ENCODE peak calls at places on chromosomes 7 and 10, in four cellular contexts. H, K, F and V are unnamed samples.
A peak's percentile ranks its signal among the peaks of the same experiment; 100 is the strongest.

GRCh38 chr7:20304366-20304765 is 26.3 kb upstream of the ITGB8 start:
- DNase-seq in H (no peak), K (no peak), F (no peak), V (no peak)

GRCh38 chr10:58666024-58666423 is 153.4 kb downstream of the BICC1 start:
- DNase-seq in H (no peak), K (no peak), F (no peak), V (no peak)

GRCh38 chr7:44769381-44770209 is 20.9 kb downstream of the ZMIZ2 start:
- DNase-seq in H (peak; percentile 66), K (no peak), F (no peak), V (no peak)

GRCh38 chr7:55271069-55271468 is 94.1 kb upstream of the LANCL2 start:
- DNase-seq in H (peak; percentile 25), K (no peak), F (no peak), V (no peak)

GRCh38 chr7:23334482-23335056 is 35.4 kb downstream of the MALSU1 start:
- DNase-seq in H (peak; percentile 94), K (no peak), F (peak; percentile 99), V (no peak)

GRCh38 chr7:1924185-1924817 is 254.2 kb downstream of the ELFN1 start:
- DNase-seq in H (peak; percentile 67), K (no peak), F (no peak), V (no peak)

GRCh38 chr10:17134737-17135260 is 5.2 kb upstream of the CUBN start:
- DNase-seq in H (no peak), K (no peak), F (no peak), V (no peak)

GRCh38 chr7:112723416-112723815 is 66.8 kb downstream of the TMEM168 start:
- DNase-seq in H (no peak), K (no peak), F (no peak), V (no peak)

GRCh38 chr7:127367679-127368078 is 24.8 kb downstream of the ZNF800 start:
- DNase-seq in H (no peak), K (no peak), F (no peak), V (no peak)

GRCh38 chr7:130356121-130356759 is 11.6 kb downstream of the CPA5 start:
- DNase-seq in H (peak; percentile 98), K (no peak), F (peak; percentile 84), V (peak; percentile 60)

GRCh38 chr10:80511984-80512634 is 25.6 kb upstream of the SH2D4B start:
- DNase-seq in H (no peak), K (peak; percentile 43), F (no peak), V (no peak)

GRCh38 chr10:123523833-123524232 is 142.3 kb upstream of the GPR26 start:
- DNase-seq in H (no peak), K (no peak), F (no peak), V (no peak)

DNA sequence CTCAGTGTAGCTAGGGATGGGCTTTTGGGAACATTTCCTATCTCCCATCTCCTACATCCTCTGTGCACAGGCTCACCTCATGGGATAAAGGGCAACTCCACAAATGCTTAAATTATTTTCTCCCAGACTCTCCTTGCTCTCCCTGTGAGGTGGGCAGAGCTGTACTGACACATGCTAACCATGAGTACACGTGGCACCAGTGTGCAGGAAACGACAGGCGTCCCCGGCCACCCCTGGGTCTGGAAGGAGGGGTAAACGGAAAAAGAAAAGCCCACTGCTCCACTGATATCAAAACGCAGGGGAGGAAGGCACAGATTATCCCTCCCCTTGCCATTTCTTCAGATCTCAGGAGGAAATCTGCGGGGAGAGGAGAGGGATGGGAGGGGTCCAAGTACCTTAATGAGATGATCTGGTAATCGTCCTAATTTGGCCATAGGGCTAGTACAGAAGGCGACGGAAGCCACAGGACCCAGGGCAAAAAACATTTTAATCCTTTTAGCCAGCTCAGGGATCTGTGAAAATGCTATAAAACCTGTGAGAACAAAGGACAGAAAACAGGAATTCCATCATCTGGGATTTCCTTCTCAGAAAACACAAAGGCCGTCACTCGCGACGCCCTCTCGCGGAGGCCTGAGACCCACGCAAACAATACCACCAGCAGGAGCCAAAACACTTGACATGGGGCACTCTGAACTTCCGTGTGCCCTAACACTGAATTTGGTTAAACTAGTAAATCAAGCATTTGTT is 17.8 kb upstream of the CH25H start:
- DNase-seq in H (peak; percentile 46), K (no peak), F (no peak), V (peak; percentile 72)
- TF ChIP-seq CTCF in H (peak; percentile 43), K (no peak), F (no peak), V (no peak)

DNA sequence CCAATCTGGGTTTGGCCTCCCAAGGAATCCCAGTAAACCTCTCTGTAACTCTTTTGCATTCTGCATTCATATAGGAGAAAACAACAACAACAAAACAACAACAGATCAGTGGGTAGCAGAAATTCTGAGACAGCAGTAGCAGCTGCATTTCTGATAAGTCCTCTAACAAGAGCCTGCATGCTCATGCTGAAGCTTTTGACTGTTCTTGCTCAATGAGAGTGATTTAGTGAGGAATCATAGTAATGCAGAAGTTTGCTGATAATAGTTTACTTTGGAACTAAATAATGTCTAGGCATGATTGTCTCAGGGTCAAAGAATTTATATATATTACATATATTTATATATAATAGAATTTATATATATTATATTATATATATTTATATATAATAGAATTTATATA is 35.2 kb downstream of the BMPER start:
- DNase-seq in H (peak; percentile 32), K (no peak), F (no peak), V (no peak)
- H3K36me3 ChIP-seq in H (peaks cover 54% of the 10 kb centered on the region), K (no peaks in the 10 kb centered on the region), F (no peaks in the 10 kb centered on the region), V (no peaks in the 10 kb centered on the region)

GRCh38 chr10:91163709-91164474 is 56.6 kb upstream of the PCGF5 start:
- DNase-seq in H (peak; percentile 70), K (peak; percentile 93), F (no peak), V (peak; percentile 78)
- TF ChIP-seq CTCF in H (peak; percentile 7), K (no peak), F (no peak), V (no peak)

GRCh38 chr7:151131622-151132293 is 35.7 kb downstream of the GBX1 start:
- DNase-seq in H (no peak), K (no peak), F (no peak), V (no peak)
- H3K36me3 ChIP-seq in H (peaks cover 20% of the 10 kb centered on the region), K (peaks cover 98% of the 10 kb centered on the region), F (peaks cover 5% of the 10 kb centered on the region), V (peaks cover 70% of the 10 kb centered on the region)

DNA sequence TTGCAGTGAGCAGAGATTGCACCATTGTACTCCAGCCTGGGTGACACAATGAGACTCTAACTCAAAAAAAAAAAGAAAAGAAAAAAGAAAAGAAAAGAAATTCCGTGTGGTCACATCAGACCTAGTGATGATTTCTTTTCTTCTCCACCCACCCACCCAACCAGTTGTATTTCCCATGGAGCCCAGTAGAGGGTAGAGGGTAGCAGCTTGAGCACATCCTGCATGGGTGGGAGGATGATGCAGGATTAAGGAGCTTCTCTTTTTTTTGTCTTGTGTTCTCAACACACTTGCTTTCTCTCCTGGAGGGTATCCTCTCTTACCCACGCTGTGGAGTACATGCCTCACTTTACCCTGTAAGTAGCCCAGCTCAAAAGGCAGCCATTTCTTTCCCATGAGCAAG is 118.6 kb upstream of the CARD11 start:
- DNase-seq in H (peak; percentile 44), K (no peak), F (no peak), V (no peak)
- TF ChIP-seq CTCF in H (peak; percentile 37), K (no peak), F (no peak), V (no peak)